ENCODE peak calls at places on chromosomes 2 and 18, in eight cellular contexts. One of them, this sample, is unnamed. For H3K4me1, the result is how much of the 10 kb centered on the place peaks cover.

GRCh38 chr2:229164545-229165249 is 106.4 kb downstream of the PID1 start:
- DNase-seq in H9: no peak
- DNase-seq in astrocyte: peak
- DNase-seq in A549: no peak
- DNase-seq in IMR-90: peak
- DNase-seq in mammary epithelial cell: no peak
- DNase-seq in MM.1S: no peak
- DNase-seq in HCT116: no peak
- DNase-seq in this sample: no peak

GRCh38 chr2:240640939-240641338 is 15.7 kb downstream of the GPR35 start:
- DNase-seq in H9: peak
- DNase-seq in astrocyte: no peak
- DNase-seq in A549: peak
- DNase-seq in IMR-90: no peak
- DNase-seq in mammary epithelial cell: peak
- DNase-seq in MM.1S: no peak
- DNase-seq in HCT116: peak
- DNase-seq in this sample: peak

GRCh38 chr2:209422191-209422754 is 1.6 kb upstream of the MAP2 start:
- DNase-seq in H9: no peak
- DNase-seq in astrocyte: no peak
- DNase-seq in A549: no peak
- DNase-seq in IMR-90: no peak
- DNase-seq in mammary epithelial cell: peak
- DNase-seq in MM.1S: no peak
- DNase-seq in HCT116: no peak
- DNase-seq in this sample: no peak

GRCh38 chr2:71742953-71743601 is 289.7 kb downstream of the DYSF start:
- DNase-seq in H9: no peak
- DNase-seq in astrocyte: peak
- DNase-seq in A549: peak
- DNase-seq in IMR-90: peak
- DNase-seq in mammary epithelial cell: peak
- DNase-seq in MM.1S: no peak
- DNase-seq in HCT116: peak
- DNase-seq in this sample: peak

GRCh38 chr2:102589444-102589843 is 29.9 kb upstream of the SLC9A2 start:
- DNase-seq in H9: no peak
- DNase-seq in astrocyte: no peak
- DNase-seq in A549: no peak
- DNase-seq in IMR-90: no peak
- DNase-seq in mammary epithelial cell: no peak
- DNase-seq in MM.1S: no peak
- DNase-seq in HCT116: no peak
- DNase-seq in this sample: no peak

GRCh38 chr2:98769784-98770183 is 38.9 kb upstream of the MGAT4A start:
- DNase-seq in H9: no peak
- DNase-seq in astrocyte: no peak
- DNase-seq in A549: no peak
- DNase-seq in IMR-90: no peak
- DNase-seq in mammary epithelial cell: no peak
- DNase-seq in MM.1S: no peak
- DNase-seq in HCT116: no peak
- DNase-seq in this sample: no peak

GRCh38 chr18:57542126-57542525 is 44.4 kb downstream of the FECH start:
- DNase-seq in H9: no peak
- DNase-seq in astrocyte: peak
- DNase-seq in A549: no peak
- DNase-seq in IMR-90: peak
- DNase-seq in mammary epithelial cell: peak
- DNase-seq in MM.1S: no peak
- DNase-seq in HCT116: no peak
- DNase-seq in this sample: no peak

GRCh38 chr2:224723606-224724217 is 7.5 kb upstream of the CCDC195 start:
- DNase-seq in H9: no peak
- DNase-seq in astrocyte: peak
- DNase-seq in A549: no peak
- DNase-seq in IMR-90: no peak
- DNase-seq in mammary epithelial cell: no peak
- DNase-seq in MM.1S: no peak
- DNase-seq in HCT116: no peak
- DNase-seq in this sample: no peak

GRCh38 chr18:72700961-72701710 is 157.0 kb upstream of the CBLN2 start:
- DNase-seq in H9: no peak
- DNase-seq in astrocyte: peak
- DNase-seq in A549: peak
- DNase-seq in IMR-90: peak
- DNase-seq in mammary epithelial cell: peak
- DNase-seq in MM.1S: peak
- DNase-seq in HCT116: no peak
- DNase-seq in this sample: no peak

GRCh38 chr18:44588466-44588865 is 92.2 kb upstream of the SETBP1 start:
- DNase-seq in H9: no peak
- DNase-seq in astrocyte: no peak
- DNase-seq in A549: no peak
- DNase-seq in IMR-90: no peak
- DNase-seq in mammary epithelial cell: no peak
- DNase-seq in MM.1S: no peak
- DNase-seq in HCT116: no peak
- DNase-seq in this sample: no peak

GRCh38 chr2:218290316-218291261 is 1.7 kb downstream of the TMBIM1 start:
- DNase-seq in H9: no peak
- DNase-seq in astrocyte: no peak
- DNase-seq in A549: no peak
- DNase-seq in IMR-90: no peak
- DNase-seq in mammary epithelial cell: peak
- DNase-seq in MM.1S: peak
- DNase-seq in HCT116: no peak
- DNase-seq in this sample: no peak

GRCh38 chr2:39642054-39642742 is 23.5 kb upstream of the TMEM178A start:
- DNase-seq in H9: no peak
- DNase-seq in astrocyte: peak
- DNase-seq in A549: peak
- DNase-seq in IMR-90: peak
- DNase-seq in mammary epithelial cell: peak
- DNase-seq in MM.1S: no peak
- DNase-seq in HCT116: peak
- DNase-seq in this sample: peak

GRCh38 chr18:76995896-76996295 is 136.7 kb downstream of the MBP start:
- DNase-seq in H9: no peak
- DNase-seq in astrocyte: no peak
- DNase-seq in A549: no peak
- DNase-seq in IMR-90: no peak
- DNase-seq in mammary epithelial cell: no peak
- DNase-seq in MM.1S: no peak
- DNase-seq in HCT116: no peak
- DNase-seq in this sample: no peak

GRCh38 chr2:208150956-208151355 is 5.0 kb upstream of the CRYGB start:
- DNase-seq in H9: no peak
- DNase-seq in astrocyte: no peak
- DNase-seq in A549: no peak
- DNase-seq in IMR-90: no peak
- DNase-seq in mammary epithelial cell: no peak
- DNase-seq in MM.1S: no peak
- DNase-seq in HCT116: no peak
- DNase-seq in this sample: no peak

GRCh38 chr2:84022810-84023431 is 436.2 kb downstream of the SUCLG1 start:
- DNase-seq in H9: peak
- DNase-seq in astrocyte: peak
- DNase-seq in A549: peak
- DNase-seq in IMR-90: peak
- DNase-seq in mammary epithelial cell: peak
- DNase-seq in MM.1S: peak
- DNase-seq in HCT116: peak
- DNase-seq in this sample: peak

GRCh38 chr2:70686577-70687460 is 81.2 kb downstream of the ADD2 start:
- DNase-seq in H9: peak
- DNase-seq in astrocyte: peak
- DNase-seq in A549: peak
- DNase-seq in IMR-90: peak
- DNase-seq in mammary epithelial cell: peak
- DNase-seq in MM.1S: peak
- DNase-seq in HCT116: peak
- DNase-seq in this sample: no peak

GRCh38 chr2:43609304-43609883 is 13.6 kb upstream of the THADA start:
- DNase-seq in H9: peak
- DNase-seq in astrocyte: no peak
- DNase-seq in A549: peak
- DNase-seq in IMR-90: peak
- DNase-seq in mammary epithelial cell: peak
- DNase-seq in MM.1S: peak
- DNase-seq in HCT116: peak
- DNase-seq in this sample: peak

GRCh38 chr2:47737191-47737975 is 45.6 kb upstream of the MSH6 start:
- DNase-seq in H9: no peak
- DNase-seq in astrocyte: no peak
- DNase-seq in A549: no peak
- DNase-seq in IMR-90: no peak
- DNase-seq in mammary epithelial cell: no peak
- DNase-seq in MM.1S: no peak
- DNase-seq in HCT116: no peak
- DNase-seq in this sample: no peak

GRCh38 chr18:50790956-50791355 is 28.9 kb downstream of the MRO start:
- DNase-seq in H9: no peak
- DNase-seq in astrocyte: no peak
- DNase-seq in A549: no peak
- DNase-seq in IMR-90: no peak
- DNase-seq in mammary epithelial cell: peak
- DNase-seq in MM.1S: no peak
- DNase-seq in HCT116: no peak
- DNase-seq in this sample: no peak

GRCh38 chr2:69731575-69731974 is 10.4 kb upstream of the ANXA4 start:
- DNase-seq in H9: no peak
- DNase-seq in astrocyte: no peak
- DNase-seq in A549: no peak
- DNase-seq in IMR-90: no peak
- DNase-seq in mammary epithelial cell: no peak
- DNase-seq in MM.1S: no peak
- DNase-seq in HCT116: no peak
- DNase-seq in this sample: peak

GRCh38 chr2:103174711-103175110 is 412.9 kb downstream of the TMEM182 start:
- DNase-seq in H9: no peak
- DNase-seq in astrocyte: peak
- DNase-seq in A549: no peak
- DNase-seq in IMR-90: no peak
- DNase-seq in mammary epithelial cell: no peak
- DNase-seq in MM.1S: no peak
- DNase-seq in HCT116: no peak
- DNase-seq in this sample: no peak

GRCh38 chr18:13269599-13270011 is 51.0 kb downstream of the LDLRAD4 start:
- DNase-seq in H9: no peak
- DNase-seq in astrocyte: peak
- DNase-seq in A549: no peak
- DNase-seq in IMR-90: no peak
- DNase-seq in mammary epithelial cell: no peak
- DNase-seq in MM.1S: no peak
- DNase-seq in HCT116: no peak
- DNase-seq in this sample: no peak

GRCh38 chr2:172246649-172247048 is 143.9 kb upstream of the DLX2 start:
- DNase-seq in H9: no peak
- DNase-seq in astrocyte: peak
- DNase-seq in A549: peak
- DNase-seq in IMR-90: peak
- DNase-seq in mammary epithelial cell: peak
- DNase-seq in MM.1S: no peak
- DNase-seq in HCT116: peak
- DNase-seq in this sample: no peak

GRCh38 chr2:62968668-62969067 is 82.0 kb upstream of the OTX1 start:
- DNase-seq in H9: no peak
- DNase-seq in astrocyte: no peak
- DNase-seq in A549: no peak
- DNase-seq in IMR-90: no peak
- DNase-seq in mammary epithelial cell: no peak
- DNase-seq in MM.1S: no peak
- DNase-seq in HCT116: no peak
- DNase-seq in this sample: no peak

GRCh38 chr2:128750328-128751165 is 431.9 kb upstream of the HS6ST1 start:
- DNase-seq in H9: no peak
- DNase-seq in astrocyte: no peak
- DNase-seq in A549: no peak
- DNase-seq in IMR-90: no peak
- DNase-seq in mammary epithelial cell: no peak
- DNase-seq in MM.1S: no peak
- DNase-seq in HCT116: no peak
- DNase-seq in this sample: no peak

GRCh38 chr2:64876137-64876647 is 113.0 kb upstream of the SLC1A4 start:
- DNase-seq in H9: peak
- DNase-seq in astrocyte: peak
- DNase-seq in A549: peak
- DNase-seq in IMR-90: peak
- DNase-seq in mammary epithelial cell: peak
- DNase-seq in MM.1S: no peak
- DNase-seq in HCT116: peak
- DNase-seq in this sample: peak
- H3K4me2 ChIP-seq in H9: no peak
- H3K4me2 ChIP-seq in astrocyte: peak
- H3K4me2 ChIP-seq in A549: peak
- H3K4me2 ChIP-seq in IMR-90: peak
- H3K4me2 ChIP-seq in mammary epithelial cell: peak
- H3K4me2 ChIP-seq in MM.1S: no peak
- H3K4me2 ChIP-seq in HCT116: peak
- H3K4me2 ChIP-seq in this sample: peak

DNA sequence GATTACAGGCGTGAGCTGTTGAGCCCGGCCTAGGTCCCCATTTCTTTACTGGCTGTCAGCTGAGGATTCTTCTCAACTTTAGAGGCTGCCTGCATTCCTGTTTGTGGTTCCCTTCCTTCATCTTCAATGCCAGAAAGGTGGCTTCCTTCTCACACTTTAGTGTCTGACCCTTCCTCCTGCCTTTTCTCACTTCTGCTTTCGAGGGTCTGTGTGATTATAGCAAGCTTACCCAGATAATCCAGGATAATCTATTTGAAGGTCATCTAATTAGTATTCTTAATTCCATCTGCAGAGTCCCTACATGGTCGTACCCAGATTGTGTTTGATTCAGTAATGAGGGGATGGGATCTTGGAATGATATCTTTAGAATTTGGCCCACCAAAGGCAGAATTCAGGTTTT is 157.4 kb downstream of the TANC1 start:
- DNase-seq in H9: no peak
- DNase-seq in astrocyte: no peak
- DNase-seq in A549: no peak
- DNase-seq in IMR-90: no peak
- DNase-seq in mammary epithelial cell: no peak
- DNase-seq in MM.1S: no peak
- DNase-seq in HCT116: no peak
- DNase-seq in this sample: no peak
- H3K4me1 ChIP-seq in H9: under half
- H3K4me1 ChIP-seq in astrocyte: under half
- H3K4me1 ChIP-seq in A549: under half
- H3K4me1 ChIP-seq in IMR-90: under half
- H3K4me1 ChIP-seq in mammary epithelial cell: under half
- H3K4me1 ChIP-seq in MM.1S: under half
- H3K4me1 ChIP-seq in HCT116: under half
- H3K4me1 ChIP-seq in this sample: under half

GRCh38 chr2:28545590-28546195 is 49.8 kb downstream of the PLB1 start:
- DNase-seq in H9: no peak
- DNase-seq in astrocyte: no peak
- DNase-seq in A549: no peak
- DNase-seq in IMR-90: no peak
- DNase-seq in mammary epithelial cell: peak
- DNase-seq in MM.1S: peak
- DNase-seq in HCT116: no peak
- DNase-seq in this sample: peak
- TF ChIP-seq CTCF in H9: no peak
- TF ChIP-seq CTCF in astrocyte: no peak
- TF ChIP-seq CTCF in A549: no peak
- TF ChIP-seq CTCF in IMR-90: no peak
- TF ChIP-seq CTCF in mammary epithelial cell: no peak
- TF ChIP-seq CTCF in MM.1S: no peak
- TF ChIP-seq CTCF in HCT116: no peak
- TF ChIP-seq CTCF in this sample: no peak

GRCh38 chr2:175619179-175619578 is 382.9 kb downstream of the LNPK start:
- DNase-seq in H9: no peak
- DNase-seq in astrocyte: no peak
- DNase-seq in A549: no peak
- DNase-seq in IMR-90: no peak
- DNase-seq in mammary epithelial cell: no peak
- DNase-seq in MM.1S: no peak
- DNase-seq in HCT116: no peak
- DNase-seq in this sample: no peak
- H3K4me2 ChIP-seq in H9: no peak
- H3K4me2 ChIP-seq in astrocyte: no peak
- H3K4me2 ChIP-seq in A549: no peak
- H3K4me2 ChIP-seq in IMR-90: no peak
- H3K4me2 ChIP-seq in mammary epithelial cell: no peak
- H3K4me2 ChIP-seq in MM.1S: no peak
- H3K4me2 ChIP-seq in HCT116: no peak
- H3K4me2 ChIP-seq in this sample: no peak